ENCODE peak calls at places on chromosome 15, in five cellular contexts. D is stimulated activated CD4-positive, alpha-beta T cell treated with anti-CD3 and anti-CD28 coated beads, Interleukin-4, amount 100 ng/mL, for 1 hour; E is GM13977; L is heart left ventricle; W is pons. T is an unnamed sample.
A peak's percentile ranks its signal among the peaks of the same experiment; 100 is the strongest.

GRCh38 chr15:55357774-55358173 is 38.8 kb downstream of the PIGB start:
- DNase-seq in L (no peak), W (no peak), D (no peak), E (no peak), T (no peak)

GRCh38 chr15:80695911-80696651 is 971 bp downstream of the ABHD17C start:
- DNase-seq in E (no peak), L (peak; percentile 41), D (peak; percentile 18), W (no peak), T (peak; percentile 26)

GRCh38 chr15:88650556-88650955 is 11.7 kb downstream of the ISG20 start:
- DNase-seq in E (no peak), D (no peak), L (no peak), W (no peak), T (no peak)

GRCh38 chr15:31360843-31361763 is 34.5 kb downstream of the KLF13 start:
- DNase-seq in W (no peak), E (peak; percentile 79), L (peak; percentile 62), D (no peak), T (peak; percentile 78)

GRCh38 chr15:60392986-60393811 is 4.6 kb downstream of the ANXA2 start:
- DNase-seq in L (peak; percentile 71), W (peak; percentile 58), D (no peak), E (no peak), T (no peak)

GRCh38 chr15:21261965-21262850 is 178.1 kb downstream of the POTEB3 start:
- DNase-seq in D (no peak), L (peak; percentile 22), E (no peak), W (no peak), T (no peak)

GRCh38 chr15:68598171-68599152 is 19.7 kb downstream of the CORO2B start:
- DNase-seq in W (no peak), D (no peak), E (no peak), L (peak; percentile 33), T (no peak)

GRCh38 chr15:92625297-92625980 is 30.1 kb downstream of the FAM174B start:
- DNase-seq in E (peak; percentile 67), D (no peak), W (peak; percentile 43), L (no peak), T (no peak)

GRCh38 chr15:73935547-73935946 is 9.3 kb downstream of the LOXL1 start:
- DNase-seq in E (no peak), L (peak; percentile 22), D (no peak), W (no peak), T (no peak)

T was measured in GM19239.